ENCODE peak calls at places on chromosomes 16 and 17, in four cellular contexts. M is activated B cell treated with CpG ODN at 0.5 μM for 24 hours; L is naive thymus-derived CD8-positive, alpha-beta T cell; V is pancreas. B is an unnamed sample.
A peak's percentile ranks its signal among the peaks of the same experiment; 100 is the strongest.

GRCh38 chr17:29572691-29573557 is 4.4 kb downstream of the TP53I13 start:
- ATAC-seq in M (peak; percentile 43), L (no peak), V (peak; percentile 50), B (peak; percentile 69)

GRCh38 chr17:17395885-17396284 is 80.9 kb upstream of the MED9 start:
- ATAC-seq in M (no peak), L (no peak), V (no peak), B (no peak)

GRCh38 chr16:67406628-67407027 is 9.6 kb downstream of the ZDHHC1 start:
- ATAC-seq in M (no peak), L (no peak), V (no peak), B (no peak)

GRCh38 chr16:84220851-84221250 is 19.0 kb downstream of the KCNG4 start:
- ATAC-seq in M (no peak), L (no peak), V (no peak), B (no peak)

GRCh38 chr16:13611596-13611995 is 308.4 kb upstream of the ERCC4 start:
- ATAC-seq in M (no peak), L (no peak), V (no peak), B (no peak)

GRCh38 chr16:85137323-85138072 is 25.2 kb upstream of the CIBAR2 start:
- ATAC-seq in M (no peak), L (no peak), V (peak; percentile 93), B (no peak)

GRCh38 chr16:4263504-4264436 is 9.1 kb downstream of the TFAP4 start:
- ATAC-seq in M (peak; percentile 34), L (no peak), V (peak; percentile 43), B (no peak)

GRCh38 chr17:77957215-77957868 is 1.2 kb upstream of the TNRC6C start:
- ATAC-seq in M (no peak), L (no peak), V (no peak), B (no peak)

GRCh38 chr16:10085078-10085798 is 97.0 kb downstream of the GRIN2A start:
- ATAC-seq in M (no peak), L (no peak), V (no peak), B (no peak)

GRCh38 chr17:43434902-43435319 is 36.1 kb downstream of the ARL4D start:
- ATAC-seq in M (no peak), L (no peak), V (no peak), B (no peak)

GRCh38 chr17:65523853-65524664 is 37.4 kb downstream of the AXIN2 start:
- ATAC-seq in M (no peak), L (peak; percentile 15), V (no peak), B (no peak)

GRCh38 chr17:54085020-54085419 is 262.3 kb downstream of the KIF2B start:
- ATAC-seq in M (no peak), L (no peak), V (no peak), B (no peak)

GRCh38 chr16:51321251-51321650 is 170.2 kb upstream of the SALL1 start:
- ATAC-seq in M (no peak), L (no peak), V (no peak), B (no peak)

GRCh38 chr17:80886641-80887573 is 104.7 kb upstream of the CHMP6 start:
- ATAC-seq in M (no peak), L (no peak), V (no peak), B (no peak)

GRCh38 chr17:6940186-6940649 is 55.6 kb upstream of the ALOX12 start:
- ATAC-seq in M (no peak), L (peak; percentile 58), V (peak; percentile 47), B (no peak)

GRCh38 chr17:82655038-82655479 is 6.8 kb upstream of the WDR45B start:
- ATAC-seq in M (no peak), L (no peak), V (peak; percentile 51), B (no peak)

GRCh38 chr16:30350134-30350871 is 4.8 kb downstream of the CD2BP2 start:
- ATAC-seq in M (peak; percentile 18), L (no peak), V (no peak), B (peak; percentile 81)

GRCh38 chr16:4364196-4365013 is 7.2 kb upstream of the VASN start:
- ATAC-seq in M (peak; percentile 47), L (no peak), V (no peak), B (peak; percentile 57)